ENCODE peak calls at places on chromosomes 3 and 15, in seven cellular contexts. One of them, this sample, is unnamed.

GRCh38 chr15:57495037-57495436 is 96.7 kb upstream of the MYZAP start:
- DNase-seq in type B pancreatic cell: no peak
- DNase-seq in EL: peak; percentile 19
- DNase-seq in adipocyte: no peak
- DNase-seq in OCI-M1: no peak
- DNase-seq in T-helper 1 cell: no peak
- DNase-seq in stimulated activated CD4-positive, alpha-beta T cell treated with anti-CD3 and anti-CD28 coated beads, Interleukin-1b, Interleukin-23, amount 100 ng/mL, for 4 hours: no peak
- DNase-seq in this sample: no peak

GRCh38 chr15:29776859-29777258 is 45.4 kb downstream of the TJP1 start:
- DNase-seq in type B pancreatic cell: no peak
- DNase-seq in EL: no peak
- DNase-seq in adipocyte: no peak
- DNase-seq in OCI-M1: no peak
- DNase-seq in T-helper 1 cell: no peak
- DNase-seq in stimulated activated CD4-positive, alpha-beta T cell treated with anti-CD3 and anti-CD28 coated beads, Interleukin-1b, Interleukin-23, amount 100 ng/mL, for 4 hours: no peak
- DNase-seq in this sample: no peak

GRCh38 chr3:62995142-62995541 is 119.9 kb upstream of the CADPS start:
- DNase-seq in type B pancreatic cell: no peak
- DNase-seq in EL: no peak
- DNase-seq in adipocyte: no peak
- DNase-seq in OCI-M1: no peak
- DNase-seq in T-helper 1 cell: no peak
- DNase-seq in stimulated activated CD4-positive, alpha-beta T cell treated with anti-CD3 and anti-CD28 coated beads, Interleukin-1b, Interleukin-23, amount 100 ng/mL, for 4 hours: no peak
- DNase-seq in this sample: no peak

GRCh38 chr3:53238051-53238850 is 17.6 kb downstream of the TKT start:
- DNase-seq in type B pancreatic cell: no peak
- DNase-seq in EL: peak; percentile 97
- DNase-seq in adipocyte: peak; percentile 92
- DNase-seq in OCI-M1: no peak
- DNase-seq in T-helper 1 cell: no peak
- DNase-seq in stimulated activated CD4-positive, alpha-beta T cell treated with anti-CD3 and anti-CD28 coated beads, Interleukin-1b, Interleukin-23, amount 100 ng/mL, for 4 hours: no peak
- DNase-seq in this sample: no peak

GRCh38 chr3:170083343-170083742 is 45.5 kb downstream of the GPR160 start:
- DNase-seq in type B pancreatic cell: no peak
- DNase-seq in EL: no peak
- DNase-seq in adipocyte: no peak
- DNase-seq in OCI-M1: no peak
- DNase-seq in T-helper 1 cell: no peak
- DNase-seq in stimulated activated CD4-positive, alpha-beta T cell treated with anti-CD3 and anti-CD28 coated beads, Interleukin-1b, Interleukin-23, amount 100 ng/mL, for 4 hours: no peak
- DNase-seq in this sample: no peak

GRCh38 chr3:56811545-56812202 is 9.9 kb upstream of the ARHGEF3 start:
- DNase-seq in type B pancreatic cell: no peak
- DNase-seq in EL: no peak
- DNase-seq in adipocyte: no peak
- DNase-seq in OCI-M1: no peak
- DNase-seq in T-helper 1 cell: no peak
- DNase-seq in stimulated activated CD4-positive, alpha-beta T cell treated with anti-CD3 and anti-CD28 coated beads, Interleukin-1b, Interleukin-23, amount 100 ng/mL, for 4 hours: no peak
- DNase-seq in this sample: no peak

GRCh38 chr15:91948001-91948608 is 94.6 kb downstream of the SLCO3A1 start:
- DNase-seq in type B pancreatic cell: no peak
- DNase-seq in EL: peak; percentile 58
- DNase-seq in adipocyte: peak; percentile 29
- DNase-seq in OCI-M1: no peak
- DNase-seq in T-helper 1 cell: no peak
- DNase-seq in stimulated activated CD4-positive, alpha-beta T cell treated with anti-CD3 and anti-CD28 coated beads, Interleukin-1b, Interleukin-23, amount 100 ng/mL, for 4 hours: no peak
- DNase-seq in this sample: no peak

GRCh38 chr3:65883614-65884013 is 155.1 kb downstream of the MAGI1 start:
- DNase-seq in type B pancreatic cell: no peak
- DNase-seq in EL: peak; percentile 11
- DNase-seq in adipocyte: peak; percentile 45
- DNase-seq in OCI-M1: no peak
- DNase-seq in T-helper 1 cell: no peak
- DNase-seq in stimulated activated CD4-positive, alpha-beta T cell treated with anti-CD3 and anti-CD28 coated beads, Interleukin-1b, Interleukin-23, amount 100 ng/mL, for 4 hours: no peak
- DNase-seq in this sample: no peak

GRCh38 chr3:185733980-185734724 is 90.7 kb downstream of the IGF2BP2 start:
- DNase-seq in type B pancreatic cell: no peak
- DNase-seq in EL: peak; percentile 84
- DNase-seq in adipocyte: peak; percentile 79
- DNase-seq in OCI-M1: peak; percentile 77
- DNase-seq in T-helper 1 cell: no peak
- DNase-seq in stimulated activated CD4-positive, alpha-beta T cell treated with anti-CD3 and anti-CD28 coated beads, Interleukin-1b, Interleukin-23, amount 100 ng/mL, for 4 hours: no peak
- DNase-seq in this sample: no peak

GRCh38 chr15:83845230-83845629 is 191.3 kb downstream of the ADAMTSL3 start:
- DNase-seq in type B pancreatic cell: no peak
- DNase-seq in EL: peak; percentile 19
- DNase-seq in adipocyte: peak; percentile 54
- DNase-seq in OCI-M1: no peak
- DNase-seq in T-helper 1 cell: no peak
- DNase-seq in stimulated activated CD4-positive, alpha-beta T cell treated with anti-CD3 and anti-CD28 coated beads, Interleukin-1b, Interleukin-23, amount 100 ng/mL, for 4 hours: no peak
- DNase-seq in this sample: no peak

GRCh38 chr15:69983696-69984265 is 113.9 kb downstream of the TLE3 start:
- DNase-seq in type B pancreatic cell: no peak
- DNase-seq in EL: peak; percentile 51
- DNase-seq in adipocyte: no peak
- DNase-seq in OCI-M1: no peak
- DNase-seq in T-helper 1 cell: no peak
- DNase-seq in stimulated activated CD4-positive, alpha-beta T cell treated with anti-CD3 and anti-CD28 coated beads, Interleukin-1b, Interleukin-23, amount 100 ng/mL, for 4 hours: no peak
- DNase-seq in this sample: no peak

GRCh38 chr3:168506589-168506988 is 410.9 kb upstream of the GOLIM4 start:
- DNase-seq in type B pancreatic cell: no peak
- DNase-seq in EL: no peak
- DNase-seq in adipocyte: no peak
- DNase-seq in OCI-M1: no peak
- DNase-seq in T-helper 1 cell: no peak
- DNase-seq in stimulated activated CD4-positive, alpha-beta T cell treated with anti-CD3 and anti-CD28 coated beads, Interleukin-1b, Interleukin-23, amount 100 ng/mL, for 4 hours: no peak
- DNase-seq in this sample: no peak

GRCh38 chr3:146454796-146455195 is 14.6 kb downstream of the PLSCR2 start:
- DNase-seq in type B pancreatic cell: no peak
- DNase-seq in EL: no peak
- DNase-seq in adipocyte: no peak
- DNase-seq in OCI-M1: no peak
- DNase-seq in T-helper 1 cell: no peak
- DNase-seq in stimulated activated CD4-positive, alpha-beta T cell treated with anti-CD3 and anti-CD28 coated beads, Interleukin-1b, Interleukin-23, amount 100 ng/mL, for 4 hours: no peak
- DNase-seq in this sample: no peak

GRCh38 chr15:63256433-63256884 is 20.9 kb upstream of the APH1B start:
- DNase-seq in type B pancreatic cell: no peak
- DNase-seq in EL: peak; percentile 85
- DNase-seq in adipocyte: peak; percentile 79
- DNase-seq in OCI-M1: no peak
- DNase-seq in T-helper 1 cell: no peak
- DNase-seq in stimulated activated CD4-positive, alpha-beta T cell treated with anti-CD3 and anti-CD28 coated beads, Interleukin-1b, Interleukin-23, amount 100 ng/mL, for 4 hours: no peak
- DNase-seq in this sample: no peak

GRCh38 chr15:57481038-57481705 is 104.9 kb downstream of the CGNL1 start:
- DNase-seq in type B pancreatic cell: no peak
- DNase-seq in EL: no peak
- DNase-seq in adipocyte: no peak
- DNase-seq in OCI-M1: no peak
- DNase-seq in T-helper 1 cell: no peak
- DNase-seq in stimulated activated CD4-positive, alpha-beta T cell treated with anti-CD3 and anti-CD28 coated beads, Interleukin-1b, Interleukin-23, amount 100 ng/mL, for 4 hours: no peak
- DNase-seq in this sample: no peak

GRCh38 chr3:128416578-128417150 is 50.0 kb downstream of the DNAJB8 start:
- DNase-seq in type B pancreatic cell: no peak
- DNase-seq in EL: peak; percentile 93
- DNase-seq in adipocyte: peak; percentile 56
- DNase-seq in OCI-M1: peak; percentile 90
- DNase-seq in T-helper 1 cell: no peak
- DNase-seq in stimulated activated CD4-positive, alpha-beta T cell treated with anti-CD3 and anti-CD28 coated beads, Interleukin-1b, Interleukin-23, amount 100 ng/mL, for 4 hours: no peak
- DNase-seq in this sample: no peak

GRCh38 chr15:69916169-69916785 is 181.4 kb downstream of the TLE3 start:
- DNase-seq in type B pancreatic cell: no peak
- DNase-seq in EL: no peak
- DNase-seq in adipocyte: no peak
- DNase-seq in OCI-M1: no peak
- DNase-seq in T-helper 1 cell: no peak
- DNase-seq in stimulated activated CD4-positive, alpha-beta T cell treated with anti-CD3 and anti-CD28 coated beads, Interleukin-1b, Interleukin-23, amount 100 ng/mL, for 4 hours: no peak
- DNase-seq in this sample: no peak

GRCh38 chr3:188220097-188220788 is 66.3 kb downstream of the LPP start:
- DNase-seq in type B pancreatic cell: no peak
- DNase-seq in EL: peak; percentile 69
- DNase-seq in adipocyte: no peak
- DNase-seq in OCI-M1: no peak
- DNase-seq in T-helper 1 cell: no peak
- DNase-seq in stimulated activated CD4-positive, alpha-beta T cell treated with anti-CD3 and anti-CD28 coated beads, Interleukin-1b, Interleukin-23, amount 100 ng/mL, for 4 hours: no peak
- DNase-seq in this sample: no peak

GRCh38 chr3:44989141-44989540 is 13.1 kb downstream of the EXOSC7 start:
- DNase-seq in type B pancreatic cell: no peak
- DNase-seq in EL: no peak
- DNase-seq in adipocyte: no peak
- DNase-seq in OCI-M1: no peak
- DNase-seq in T-helper 1 cell: no peak
- DNase-seq in stimulated activated CD4-positive, alpha-beta T cell treated with anti-CD3 and anti-CD28 coated beads, Interleukin-1b, Interleukin-23, amount 100 ng/mL, for 4 hours: no peak
- DNase-seq in this sample: no peak

GRCh38 chr3:127614928-127615592 is 13.9 kb upstream of the PODXL2 start:
- DNase-seq in type B pancreatic cell: no peak
- DNase-seq in EL: peak; percentile 31
- DNase-seq in adipocyte: no peak
- DNase-seq in OCI-M1: no peak
- DNase-seq in T-helper 1 cell: no peak
- DNase-seq in stimulated activated CD4-positive, alpha-beta T cell treated with anti-CD3 and anti-CD28 coated beads, Interleukin-1b, Interleukin-23, amount 100 ng/mL, for 4 hours: no peak
- DNase-seq in this sample: no peak

GRCh38 chr3:191348098-191348497 is 17.8 kb upstream of the UTS2B start:
- DNase-seq in type B pancreatic cell: no peak
- DNase-seq in EL: no peak
- DNase-seq in adipocyte: no peak
- DNase-seq in OCI-M1: no peak
- DNase-seq in T-helper 1 cell: no peak
- DNase-seq in stimulated activated CD4-positive, alpha-beta T cell treated with anti-CD3 and anti-CD28 coated beads, Interleukin-1b, Interleukin-23, amount 100 ng/mL, for 4 hours: no peak
- DNase-seq in this sample: no peak

GRCh38 chr3:190130700-190131099 is 10.0 kb upstream of the P3H2 start:
- DNase-seq in type B pancreatic cell: no peak
- DNase-seq in EL: no peak
- DNase-seq in adipocyte: no peak
- DNase-seq in OCI-M1: no peak
- DNase-seq in T-helper 1 cell: no peak
- DNase-seq in stimulated activated CD4-positive, alpha-beta T cell treated with anti-CD3 and anti-CD28 coated beads, Interleukin-1b, Interleukin-23, amount 100 ng/mL, for 4 hours: no peak
- DNase-seq in this sample: no peak

GRCh38 chr3:170610321-170610884 is 24.5 kb upstream of the SLC7A14 start:
- DNase-seq in type B pancreatic cell: no peak
- DNase-seq in EL: no peak
- DNase-seq in adipocyte: peak; percentile 4
- DNase-seq in OCI-M1: no peak
- DNase-seq in T-helper 1 cell: no peak
- DNase-seq in stimulated activated CD4-positive, alpha-beta T cell treated with anti-CD3 and anti-CD28 coated beads, Interleukin-1b, Interleukin-23, amount 100 ng/mL, for 4 hours: no peak
- DNase-seq in this sample: no peak

GRCh38 chr15:51325167-51325566 is 13.2 kb downstream of the CYP19A1 start:
- DNase-seq in type B pancreatic cell: no peak
- DNase-seq in EL: no peak
- DNase-seq in adipocyte: no peak
- DNase-seq in OCI-M1: no peak
- DNase-seq in T-helper 1 cell: no peak
- DNase-seq in stimulated activated CD4-positive, alpha-beta T cell treated with anti-CD3 and anti-CD28 coated beads, Interleukin-1b, Interleukin-23, amount 100 ng/mL, for 4 hours: no peak
- DNase-seq in this sample: no peak

GRCh38 chr3:39192490-39193092 is at the start of gene XIRP1:
- DNase-seq in type B pancreatic cell: no peak
- DNase-seq in EL: peak; percentile 31
- DNase-seq in adipocyte: no peak
- DNase-seq in OCI-M1: no peak
- DNase-seq in T-helper 1 cell: no peak
- DNase-seq in stimulated activated CD4-positive, alpha-beta T cell treated with anti-CD3 and anti-CD28 coated beads, Interleukin-1b, Interleukin-23, amount 100 ng/mL, for 4 hours: no peak
- DNase-seq in this sample: no peak

GRCh38 chr3:17089314-17089700 is 204.6 kb downstream of the PLCL2 start:
- DNase-seq in type B pancreatic cell: no peak
- DNase-seq in EL: no peak
- DNase-seq in adipocyte: peak; percentile 26
- DNase-seq in OCI-M1: no peak
- DNase-seq in T-helper 1 cell: no peak
- DNase-seq in stimulated activated CD4-positive, alpha-beta T cell treated with anti-CD3 and anti-CD28 coated beads, Interleukin-1b, Interleukin-23, amount 100 ng/mL, for 4 hours: no peak
- DNase-seq in this sample: no peak

GRCh38 chr3:194671511-194671899 is 486 bp downstream of the LSG1 start:
- DNase-seq in type B pancreatic cell: no peak
- DNase-seq in EL: peak; percentile 45
- DNase-seq in adipocyte: peak; percentile 84
- DNase-seq in OCI-M1: peak; percentile 42
- DNase-seq in T-helper 1 cell: no peak
- DNase-seq in stimulated activated CD4-positive, alpha-beta T cell treated with anti-CD3 and anti-CD28 coated beads, Interleukin-1b, Interleukin-23, amount 100 ng/mL, for 4 hours: no peak
- DNase-seq in this sample: no peak

GRCh38 chr3:44680921-44681455 is 31.5 kb upstream of the ZNF502 start:
- DNase-seq in type B pancreatic cell: no peak
- DNase-seq in EL: no peak
- DNase-seq in adipocyte: no peak
- DNase-seq in OCI-M1: no peak
- DNase-seq in T-helper 1 cell: no peak
- DNase-seq in stimulated activated CD4-positive, alpha-beta T cell treated with anti-CD3 and anti-CD28 coated beads, Interleukin-1b, Interleukin-23, amount 100 ng/mL, for 4 hours: no peak
- DNase-seq in this sample: no peak